ENCODE peak calls at places on chromosomes 13 and 19, in nine cellular contexts. One of them, this sample, is unnamed.
A peak's percentile ranks its signal among the peaks of the same experiment; 100 is the strongest.

GRCh38 chr13:46392967-46393366 is 5.9 kb upstream of the RUBCNL start:
- DNase-seq in HCT116: no peak
- DNase-seq in esophagus muscularis mucosa: no peak
- DNase-seq in transverse colon: no peak
- DNase-seq in upper lobe of left lung: no peak
- DNase-seq in SK-N-SH: no peak
- DNase-seq in H1: no peak
- DNase-seq in stomach: no peak
- DNase-seq in breast epithelium: no peak
- DNase-seq in this sample: no peak

GRCh38 chr19:3976495-3977241 is 5.8 kb upstream of the DAPK3 start:
- DNase-seq in HCT116: no peak
- DNase-seq in esophagus muscularis mucosa: no peak
- DNase-seq in transverse colon: no peak
- DNase-seq in upper lobe of left lung: no peak
- DNase-seq in SK-N-SH: peak; percentile 19
- DNase-seq in H1: peak; percentile 48
- DNase-seq in stomach: no peak
- DNase-seq in breast epithelium: peak; percentile 25
- DNase-seq in this sample: no peak

GRCh38 chr13:108496364-108497215 is 132.8 kb upstream of the MYO16 start:
- DNase-seq in HCT116: no peak
- DNase-seq in esophagus muscularis mucosa: no peak
- DNase-seq in transverse colon: no peak
- DNase-seq in upper lobe of left lung: no peak
- DNase-seq in SK-N-SH: peak; percentile 24
- DNase-seq in H1: peak; percentile 46
- DNase-seq in stomach: no peak
- DNase-seq in breast epithelium: no peak
- DNase-seq in this sample: no peak

GRCh38 chr19:30227661-30228112 is 144.5 kb upstream of the ZNF536 start:
- DNase-seq in HCT116: peak; percentile 13
- DNase-seq in esophagus muscularis mucosa: no peak
- DNase-seq in transverse colon: peak; percentile 57
- DNase-seq in upper lobe of left lung: peak; percentile 39
- DNase-seq in SK-N-SH: peak; percentile 87
- DNase-seq in H1: peak; percentile 87
- DNase-seq in stomach: peak; percentile 33
- DNase-seq in breast epithelium: no peak
- DNase-seq in this sample: no peak

GRCh38 chr19:38425222-38425809 is 703 bp downstream of the RASGRP4 start:
- DNase-seq in HCT116: no peak
- DNase-seq in esophagus muscularis mucosa: no peak
- DNase-seq in transverse colon: no peak
- DNase-seq in upper lobe of left lung: no peak
- DNase-seq in SK-N-SH: no peak
- DNase-seq in H1: peak; percentile 55
- DNase-seq in stomach: no peak
- DNase-seq in breast epithelium: no peak
- DNase-seq in this sample: no peak

GRCh38 chr19:37692956-37693660 is 26.5 kb downstream of the ZNF607 start:
- DNase-seq in HCT116: no peak
- DNase-seq in esophagus muscularis mucosa: no peak
- DNase-seq in transverse colon: no peak
- DNase-seq in upper lobe of left lung: no peak
- DNase-seq in SK-N-SH: no peak
- DNase-seq in H1: no peak
- DNase-seq in stomach: no peak
- DNase-seq in breast epithelium: no peak
- DNase-seq in this sample: no peak

GRCh38 chr19:16293133-16294085 is 31.2 kb upstream of the KLF2 start:
- DNase-seq in HCT116: no peak
- DNase-seq in esophagus muscularis mucosa: peak; percentile 96
- DNase-seq in transverse colon: peak; percentile 66
- DNase-seq in upper lobe of left lung: peak; percentile 52
- DNase-seq in SK-N-SH: no peak
- DNase-seq in H1: no peak
- DNase-seq in stomach: peak; percentile 66
- DNase-seq in breast epithelium: peak; percentile 62
- DNase-seq in this sample: peak; percentile 90

GRCh38 chr13:89165685-89166084 is 1494.5 kb downstream of the SLITRK5 start:
- DNase-seq in HCT116: no peak
- DNase-seq in esophagus muscularis mucosa: no peak
- DNase-seq in transverse colon: no peak
- DNase-seq in upper lobe of left lung: no peak
- DNase-seq in SK-N-SH: no peak
- DNase-seq in H1: no peak
- DNase-seq in stomach: no peak
- DNase-seq in breast epithelium: no peak
- DNase-seq in this sample: no peak

GRCh38 chr13:101700598-101700997 is 248.1 kb downstream of the ITGBL1 start:
- DNase-seq in HCT116: no peak
- DNase-seq in esophagus muscularis mucosa: no peak
- DNase-seq in transverse colon: no peak
- DNase-seq in upper lobe of left lung: no peak
- DNase-seq in SK-N-SH: no peak
- DNase-seq in H1: no peak
- DNase-seq in stomach: no peak
- DNase-seq in breast epithelium: peak; percentile 20
- DNase-seq in this sample: no peak

GRCh38 chr13:63578796-63579195 is 2163.1 kb upstream of the PCDH20 start:
- DNase-seq in HCT116: no peak
- DNase-seq in esophagus muscularis mucosa: no peak
- DNase-seq in transverse colon: no peak
- DNase-seq in upper lobe of left lung: no peak
- DNase-seq in SK-N-SH: no peak
- DNase-seq in H1: no peak
- DNase-seq in stomach: no peak
- DNase-seq in breast epithelium: no peak
- DNase-seq in this sample: no peak

GRCh38 chr13:102555914-102556553 is 40.8 kb upstream of the TPP2 start:
- DNase-seq in HCT116: peak; percentile 21
- DNase-seq in esophagus muscularis mucosa: no peak
- DNase-seq in transverse colon: no peak
- DNase-seq in upper lobe of left lung: no peak
- DNase-seq in SK-N-SH: peak; percentile 47
- DNase-seq in H1: no peak
- DNase-seq in stomach: no peak
- DNase-seq in breast epithelium: no peak
- DNase-seq in this sample: no peak

GRCh38 chr13:114115191-114115671 is 17.2 kb downstream of the RASA3 start:
- DNase-seq in HCT116: no peak
- DNase-seq in esophagus muscularis mucosa: no peak
- DNase-seq in transverse colon: peak; percentile 81
- DNase-seq in upper lobe of left lung: peak; percentile 70
- DNase-seq in SK-N-SH: no peak
- DNase-seq in H1: no peak
- DNase-seq in stomach: peak; percentile 29
- DNase-seq in breast epithelium: no peak
- DNase-seq in this sample: peak; percentile 72

GRCh38 chr13:51674276-51674675 is 90.0 kb downstream of the WDFY2 start:
- DNase-seq in HCT116: peak; percentile 12
- DNase-seq in esophagus muscularis mucosa: no peak
- DNase-seq in transverse colon: peak; percentile 53
- DNase-seq in upper lobe of left lung: peak; percentile 87
- DNase-seq in SK-N-SH: no peak
- DNase-seq in H1: no peak
- DNase-seq in stomach: peak; percentile 89
- DNase-seq in breast epithelium: peak; percentile 90
- DNase-seq in this sample: no peak

GRCh38 chr13:25776722-25777121 is 275.1 kb downstream of the SHISA2 start:
- DNase-seq in HCT116: no peak
- DNase-seq in esophagus muscularis mucosa: no peak
- DNase-seq in transverse colon: no peak
- DNase-seq in upper lobe of left lung: no peak
- DNase-seq in SK-N-SH: no peak
- DNase-seq in H1: no peak
- DNase-seq in stomach: no peak
- DNase-seq in breast epithelium: no peak
- DNase-seq in this sample: no peak
- H3K9me3 ChIP-seq in HCT116: no peaks in the 10 kb centered on the region
- H3K9me3 ChIP-seq in esophagus muscularis mucosa: no peaks in the 10 kb centered on the region
- H3K9me3 ChIP-seq in transverse colon: no peaks in the 10 kb centered on the region
- H3K9me3 ChIP-seq in upper lobe of left lung: no peaks in the 10 kb centered on the region
- H3K9me3 ChIP-seq in SK-N-SH: no peaks in the 10 kb centered on the region
- H3K9me3 ChIP-seq in H1: no peaks in the 10 kb centered on the region
- H3K9me3 ChIP-seq in stomach: no peaks in the 10 kb centered on the region
- H3K9me3 ChIP-seq in breast epithelium: no peaks in the 10 kb centered on the region
- H3K9me3 ChIP-seq in this sample: no peaks in the 10 kb centered on the region

GRCh38 chr13:45331981-45332830 is 8.8 kb downstream of the TPT1 start:
- DNase-seq in HCT116: peak; percentile 85
- DNase-seq in esophagus muscularis mucosa: no peak
- DNase-seq in transverse colon: no peak
- DNase-seq in upper lobe of left lung: no peak
- DNase-seq in SK-N-SH: no peak
- DNase-seq in H1: no peak
- DNase-seq in stomach: no peak
- DNase-seq in breast epithelium: no peak
- DNase-seq in this sample: no peak
- TF ChIP-seq POLR2AphosphoS5 in HCT116: peak; percentile 52
- TF ChIP-seq POLR2AphosphoS5 in esophagus muscularis mucosa: no peak
- TF ChIP-seq POLR2AphosphoS5 in transverse colon: no peak
- TF ChIP-seq POLR2AphosphoS5 in upper lobe of left lung: no peak
- TF ChIP-seq POLR2AphosphoS5 in SK-N-SH: peak; percentile 88
- TF ChIP-seq POLR2AphosphoS5 in H1: no peak
- TF ChIP-seq POLR2AphosphoS5 in stomach: peak; percentile 21
- TF ChIP-seq POLR2AphosphoS5 in breast epithelium: no peak
- TF ChIP-seq POLR2AphosphoS5 in this sample: no peak

GRCh38 chr19:23055946-23056345 is 53.0 kb upstream of the ZNF728 start:
- DNase-seq in HCT116: no peak
- DNase-seq in esophagus muscularis mucosa: no peak
- DNase-seq in transverse colon: no peak
- DNase-seq in upper lobe of left lung: no peak
- DNase-seq in SK-N-SH: no peak
- DNase-seq in H1: no peak
- DNase-seq in stomach: no peak
- DNase-seq in breast epithelium: peak; percentile 23
- DNase-seq in this sample: no peak

GRCh38 chr19:23062921-23063320 is 53.9 kb upstream of the ZNF730 start:
- DNase-seq in HCT116: no peak
- DNase-seq in esophagus muscularis mucosa: no peak
- DNase-seq in transverse colon: no peak
- DNase-seq in upper lobe of left lung: no peak
- DNase-seq in SK-N-SH: no peak
- DNase-seq in H1: no peak
- DNase-seq in stomach: no peak
- DNase-seq in breast epithelium: no peak
- DNase-seq in this sample: no peak

GRCh38 chr19:23056516-23056915 is 53.5 kb upstream of the ZNF728 start:
- DNase-seq in HCT116: no peak
- DNase-seq in esophagus muscularis mucosa: no peak
- DNase-seq in transverse colon: no peak
- DNase-seq in upper lobe of left lung: no peak
- DNase-seq in SK-N-SH: no peak
- DNase-seq in H1: no peak
- DNase-seq in stomach: no peak
- DNase-seq in breast epithelium: no peak
- DNase-seq in this sample: no peak

GRCh38 chr19:23055501-23055900 is 52.5 kb upstream of the ZNF728 start:
- DNase-seq in HCT116: no peak
- DNase-seq in esophagus muscularis mucosa: no peak
- DNase-seq in transverse colon: no peak
- DNase-seq in upper lobe of left lung: no peak
- DNase-seq in SK-N-SH: no peak
- DNase-seq in H1: no peak
- DNase-seq in stomach: no peak
- DNase-seq in breast epithelium: no peak
- DNase-seq in this sample: no peak

GRCh38 chr19:23060016-23060415 is 56.8 kb upstream of the ZNF730 start:
- DNase-seq in HCT116: no peak
- DNase-seq in esophagus muscularis mucosa: no peak
- DNase-seq in transverse colon: no peak
- DNase-seq in upper lobe of left lung: no peak
- DNase-seq in SK-N-SH: no peak
- DNase-seq in H1: no peak
- DNase-seq in stomach: no peak
- DNase-seq in breast epithelium: no peak
- DNase-seq in this sample: no peak
- H3K9me3 ChIP-seq in HCT116: peaks cover 55% of the 10 kb centered on the region
- H3K9me3 ChIP-seq in esophagus muscularis mucosa: no peaks in the 10 kb centered on the region
- H3K9me3 ChIP-seq in transverse colon: no peaks in the 10 kb centered on the region
- H3K9me3 ChIP-seq in upper lobe of left lung: no peaks in the 10 kb centered on the region
- H3K9me3 ChIP-seq in SK-N-SH: no peaks in the 10 kb centered on the region
- H3K9me3 ChIP-seq in H1: peaks cover 93% of the 10 kb centered on the region
- H3K9me3 ChIP-seq in stomach: no peaks in the 10 kb centered on the region
- H3K9me3 ChIP-seq in breast epithelium: no peaks in the 10 kb centered on the region
- H3K9me3 ChIP-seq in this sample: no peaks in the 10 kb centered on the region

DNA sequence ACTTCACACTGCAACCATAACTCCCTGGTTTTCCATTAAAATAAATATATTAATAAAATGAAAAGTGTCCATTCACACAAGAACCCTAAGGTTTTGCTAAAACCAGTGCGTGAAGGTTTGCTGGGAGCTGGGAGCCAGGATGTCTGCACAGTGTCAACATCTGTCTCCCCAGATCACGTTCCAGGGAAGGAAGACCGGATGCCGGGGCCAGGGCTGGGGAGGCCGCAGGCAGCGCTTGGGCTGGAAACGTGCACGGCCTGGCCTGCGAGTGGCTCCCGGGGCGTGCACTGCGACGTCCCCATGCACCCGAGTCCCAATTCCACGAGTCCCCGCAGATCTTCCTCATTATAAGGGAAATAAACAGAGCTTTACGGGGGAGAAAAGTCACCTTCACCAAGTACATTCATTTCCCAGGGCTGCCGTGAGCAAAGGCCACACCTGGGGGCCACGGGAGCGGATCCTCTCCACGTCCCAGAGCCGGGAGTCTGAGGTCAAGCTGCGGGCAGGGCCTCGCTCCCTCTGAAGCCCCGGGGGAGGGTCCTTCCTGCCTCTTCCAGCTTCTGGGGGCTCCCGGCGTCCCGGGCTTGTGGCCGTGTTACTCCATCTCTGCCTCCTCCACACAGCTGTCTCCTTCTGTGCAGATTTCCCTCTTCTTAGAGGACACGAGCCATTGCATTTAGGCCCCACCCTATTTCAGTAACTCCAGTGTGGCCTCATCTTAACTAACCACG is 12.9 kb downstream of the SHC2 start:
- DNase-seq in HCT116: no peak
- DNase-seq in esophagus muscularis mucosa: no peak
- DNase-seq in transverse colon: peak; percentile 17
- DNase-seq in upper lobe of left lung: no peak
- DNase-seq in SK-N-SH: peak; percentile 89
- DNase-seq in H1: no peak
- DNase-seq in stomach: no peak
- DNase-seq in breast epithelium: no peak
- DNase-seq in this sample: no peak
- TF ChIP-seq POLR2AphosphoS5 in HCT116: no peak
- TF ChIP-seq POLR2AphosphoS5 in esophagus muscularis mucosa: peak; percentile 45
- TF ChIP-seq POLR2AphosphoS5 in transverse colon: peak; percentile 80
- TF ChIP-seq POLR2AphosphoS5 in upper lobe of left lung: no peak
- TF ChIP-seq POLR2AphosphoS5 in SK-N-SH: no peak
- TF ChIP-seq POLR2AphosphoS5 in H1: no peak
- TF ChIP-seq POLR2AphosphoS5 in stomach: peak; percentile 55
- TF ChIP-seq POLR2AphosphoS5 in breast epithelium: no peak
- TF ChIP-seq POLR2AphosphoS5 in this sample: no peak